ENCODE peak calls at places on chromosomes 11 and 22, in six cellular contexts. One of them, this sample, is unnamed.
A peak's percentile ranks its signal among the peaks of the same experiment; 100 is the strongest.

GRCh38 chr22:22908495-22908861 is 20.9 kb downstream of the IGLL5 start:
- DNase-seq in dermis blood vessel endothelial cell: no peak
- DNase-seq in NCI-H1417: no peak
- DNase-seq in non-pigmented ciliary epithelial cell: no peak
- DNase-seq in D721Med: no peak
- DNase-seq in AG04449: no peak
- DNase-seq in this sample: no peak

GRCh38 chr11:7609521-7609920 is 63.8 kb downstream of the CYB5R2 start:
- DNase-seq in dermis blood vessel endothelial cell: no peak
- DNase-seq in D721Med: no peak
- DNase-seq in NCI-H1417: no peak
- DNase-seq in non-pigmented ciliary epithelial cell: no peak
- DNase-seq in AG04449: no peak
- DNase-seq in this sample: no peak

GRCh38 chr11:34065505-34066203 is 14.1 kb downstream of the CAPRIN1 start:
- DNase-seq in AG04449: no peak
- DNase-seq in dermis blood vessel endothelial cell: peak; percentile 13
- DNase-seq in D721Med: no peak
- DNase-seq in NCI-H1417: no peak
- DNase-seq in non-pigmented ciliary epithelial cell: no peak
- DNase-seq in this sample: no peak

GRCh38 chr11:11149671-11150459 is 203.2 kb downstream of the CSNK2A3 start:
- DNase-seq in NCI-H1417: no peak
- DNase-seq in dermis blood vessel endothelial cell: no peak
- DNase-seq in D721Med: no peak
- DNase-seq in AG04449: no peak
- DNase-seq in non-pigmented ciliary epithelial cell: no peak
- DNase-seq in this sample: no peak

GRCh38 chr22:40031766-40032470 is 37.2 kb downstream of the FAM83F start:
- DNase-seq in D721Med: no peak
- DNase-seq in non-pigmented ciliary epithelial cell: no peak
- DNase-seq in NCI-H1417: no peak
- DNase-seq in AG04449: no peak
- DNase-seq in dermis blood vessel endothelial cell: no peak
- DNase-seq in this sample: no peak

GRCh38 chr11:75469785-75470405 is 36.9 kb upstream of the KLHL35 start:
- DNase-seq in D721Med: no peak
- DNase-seq in non-pigmented ciliary epithelial cell: no peak
- DNase-seq in dermis blood vessel endothelial cell: no peak
- DNase-seq in NCI-H1417: no peak
- DNase-seq in AG04449: no peak
- DNase-seq in this sample: peak; percentile 6

GRCh38 chr22:50695421-50696250 is 23.0 kb downstream of the SHANK3 start:
- DNase-seq in NCI-H1417: no peak
- DNase-seq in dermis blood vessel endothelial cell: no peak
- DNase-seq in AG04449: no peak
- DNase-seq in non-pigmented ciliary epithelial cell: no peak
- DNase-seq in D721Med: no peak
- DNase-seq in this sample: no peak

GRCh38 chr11:14179126-14179820 is 179.7 kb downstream of the RRAS2 start:
- DNase-seq in dermis blood vessel endothelial cell: no peak
- DNase-seq in non-pigmented ciliary epithelial cell: no peak
- DNase-seq in D721Med: no peak
- DNase-seq in AG04449: no peak
- DNase-seq in NCI-H1417: peak; percentile 56
- DNase-seq in this sample: no peak